ENCODE peak calls at places on chromosome 22, in nine cellular contexts. O, V, J, U, I, L, Q, H and Z are unnamed samples.

GRCh38 chr22:24436553-24436952 is 9.2 kb downstream of the ADORA2A start:
- DNase-seq in I (no peak), Q (no peak), H (no peak), V (no peak), J (no peak), L (no peak), O (no peak), U (peak), Z (no peak)

GRCh38 chr22:37632174-37633081 is 7.0 kb upstream of the SH3BP1 start:
- DNase-seq in Q (no peak), J (no peak), I (no peak), U (no peak), V (no peak), H (no peak), O (no peak), L (no peak), Z (no peak)

GRCh38 chr22:41048791-41049717 is 43.3 kb upstream of the EP300 start:
- DNase-seq in L (peak), V (no peak), H (peak), U (peak), I (no peak), Q (peak), O (peak), J (no peak), Z (peak)

GRCh38 chr22:40651057-40651456 is 14.5 kb upstream of the MRTFA start:
- DNase-seq in O (no peak), Q (no peak), I (no peak), U (no peak), J (no peak), H (no peak), L (no peak), V (no peak), Z (no peak)

GRCh38 chr22:41526226-41526531 is 18.1 kb downstream of the POLR3H start:
- DNase-seq in L (no peak), O (no peak), V (no peak), H (no peak), J (no peak), U (no peak), I (no peak), Q (no peak), Z (no peak)

GRCh38 chr22:38104084-38104483 is 6.4 kb downstream of the BAIAP2L2 start:
- DNase-seq in H (no peak), O (peak), I (no peak), V (no peak), U (no peak), L (no peak), Q (no peak), J (peak), Z (no peak)

GRCh38 chr22:28419916-28420315 is 259.7 kb downstream of the TTC28 start:
- DNase-seq in Q (no peak), V (no peak), L (no peak), J (no peak), H (no peak), U (no peak), O (no peak), I (no peak), Z (no peak)

GRCh38 chr22:25702046-25702445 is 39.9 kb upstream of the MYO18B start:
- DNase-seq in O (no peak), Q (no peak), I (peak), U (no peak), H (no peak), V (no peak), L (peak), J (no peak), Z (no peak)

GRCh38 chr22:49107561-49107960 is 720.1 kb downstream of the BRD1 start:
- DNase-seq in L (no peak), U (peak), H (no peak), O (no peak), Q (no peak), I (no peak), J (no peak), V (no peak), Z (no peak)

GRCh38 chr22:49185312-49185969 is 642.2 kb downstream of the BRD1 start:
- DNase-seq in I (no peak), H (no peak), V (no peak), Q (no peak), U (no peak), L (no peak), O (no peak), J (no peak), Z (no peak)

GRCh38 chr22:41758231-41758630 is 42.2 kb upstream of the CCDC134 start:
- DNase-seq in U (no peak), V (no peak), I (no peak), J (no peak), L (no peak), O (no peak), H (no peak), Q (no peak), Z (no peak)

GRCh38 chr22:24707477-24707816 is 67.1 kb downstream of the PIWIL3 start:
- DNase-seq in I (no peak), U (no peak), H (no peak), V (no peak), J (no peak), Q (no peak), L (no peak), O (peak), Z (no peak)

GRCh38 chr22:40808018-40808841 is 10.9 kb downstream of the SLC25A17 start:
- DNase-seq in L (peak), O (no peak), I (no peak), Q (no peak), J (no peak), V (no peak), U (no peak), H (no peak), Z (no peak)

GRCh38 chr22:27774200-27774599 is 27.4 kb downstream of the MN1 start:
- DNase-seq in O (no peak), I (no peak), H (no peak), Q (no peak), J (no peak), U (no peak), L (no peak), V (no peak), Z (no peak)

GRCh38 chr22:50595189-50595588 is 5.4 kb upstream of the MAPK8IP2 start:
- DNase-seq in V (no peak), O (no peak), J (no peak), Q (no peak), I (no peak), U (no peak), L (no peak), H (no peak), Z (no peak)

GRCh38 chr22:27654536-27655445 is 146.8 kb downstream of the MN1 start:
- DNase-seq in O (peak), V (no peak), Q (no peak), H (peak), I (no peak), J (no peak), U (no peak), L (peak), Z (no peak)

GRCh38 chr22:36807627-36808026 is 9.2 kb downstream of the PVALB start:
- DNase-seq in J (no peak), L (no peak), V (no peak), Q (no peak), I (no peak), H (no peak), U (no peak), O (peak), Z (no peak)

GRCh38 chr22:32020117-32020516 is 22.9 kb upstream of the SLC5A1 start:
- DNase-seq in H (no peak), J (no peak), Q (no peak), U (no peak), I (peak), V (no peak), L (peak), O (no peak), Z (no peak)

GRCh38 chr22:19325296-19325950 is 33.9 kb upstream of the CLTCL1 start:
- DNase-seq in I (peak), H (no peak), O (no peak), J (no peak), Q (no peak), U (no peak), V (no peak), L (peak), Z (no peak)

GRCh38 chr22:20575724-20576444 is 68.5 kb downstream of the MED15 start:
- DNase-seq in J (no peak), I (no peak), L (no peak), Q (no peak), O (no peak), V (no peak), H (no peak), U (no peak), Z (no peak)

GRCh38 chr22:22050141-22050775 is 67.7 kb upstream of the TOP3B start:
- DNase-seq in H (no peak), L (no peak), J (no peak), U (no peak), V (no peak), Q (no peak), I (no peak), O (no peak), Z (no peak)
- TF ChIP-seq CTCF in H (no peak), L (no peak), J (no peak), U (no peak), V (no peak), Q (no peak), I (no peak), O (no peak), Z (no peak)

GRCh38 chr22:30344447-30345200 is 12.1 kb downstream of the SF3A1 start:
- DNase-seq in H (no peak), J (no peak), V (no peak), U (no peak), I (no peak), Q (no peak), O (no peak), L (no peak), Z (no peak)

GRCh38 chr22:30347255-30347892 is 9.3 kb downstream of the SF3A1 start:
- DNase-seq in Q (no peak), H (no peak), L (no peak), U (no peak), J (no peak), O (no peak), I (no peak), V (no peak), Z (no peak)

GRCh38 chr22:30351226-30351625 is 5.5 kb downstream of the SF3A1 start:
- DNase-seq in J (no peak), L (peak), Q (no peak), V (no peak), O (no peak), I (no peak), H (no peak), U (no peak), Z (no peak)

GRCh38 chr22:30348395-30348794 is 8.3 kb downstream of the SF3A1 start:
- DNase-seq in L (no peak), I (no peak), J (no peak), Q (no peak), H (no peak), U (no peak), V (no peak), O (no peak), Z (no peak)

GRCh38 chr22:30348837-30349236 is 7.9 kb downstream of the SF3A1 start:
- DNase-seq in L (peak), V (no peak), Q (no peak), O (no peak), I (no peak), J (no peak), U (no peak), H (no peak), Z (no peak)
- H3K27ac ChIP-seq in L (no peak), V (no peak), Q (no peak), O (no peak), I (no peak), J (no peak), U (peak), H (no peak), Z (no peak)

GRCh38 chr22:22125579-22126468 is 118.8 kb upstream of the VPREB1 start:
- DNase-seq in H (no peak), J (no peak), V (no peak), O (no peak), U (no peak), Q (no peak), L (no peak), I (no peak), Z (no peak)
- TF ChIP-seq CTCF in H (no peak), J (no peak), V (no peak), O (no peak), U (no peak), Q (no peak), L (no peak), I (no peak), Z (no peak)

DNA sequence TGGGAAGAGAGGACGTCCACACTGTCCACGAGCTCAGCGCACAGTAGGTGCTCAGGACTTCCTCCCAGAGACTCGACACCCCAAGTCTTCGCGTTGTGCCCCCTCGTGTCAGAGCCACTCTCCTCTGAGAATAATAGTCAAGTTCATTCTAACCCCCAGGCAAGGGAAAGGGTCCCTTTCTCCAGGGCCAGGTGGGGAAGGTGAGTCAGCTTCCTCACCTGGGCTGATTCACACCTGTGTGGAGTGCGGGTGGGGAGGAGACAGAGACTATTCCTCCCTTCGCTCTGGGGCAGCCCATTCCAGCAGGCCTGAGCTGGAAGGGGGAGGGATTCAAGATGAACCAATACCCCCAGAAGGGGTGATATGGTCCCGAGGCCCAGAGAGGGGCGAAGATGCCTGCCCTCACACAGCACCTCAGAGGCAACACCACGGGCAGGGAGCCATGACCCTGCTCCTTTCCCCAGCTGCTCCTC is 29.1 kb downstream of the RPL3 start:
- DNase-seq in L (no peak), U (no peak), H (no peak), I (peak), Q (no peak), V (no peak), J (no peak), O (no peak), Z (no peak)
- H3K27ac ChIP-seq in L (no peak), U (no peak), H (peak), I (peak), Q (no peak), V (no peak), J (peak), O (no peak), Z (no peak)

GRCh38 chr22:35766654-35767580 is 49.2 kb downstream of the APOL5 start:
- DNase-seq in I (no peak), Q (no peak), U (no peak), L (peak), V (no peak), O (peak), H (no peak), J (no peak), Z (no peak)

GRCh38 chr22:35756722-35757121 is 39.0 kb downstream of the APOL5 start:
- DNase-seq in V (no peak), L (no peak), Q (no peak), O (no peak), I (no peak), U (no peak), H (no peak), J (no peak), Z (no peak)

GRCh38 chr22:35758394-35758793 is 40.7 kb downstream of the APOL5 start:
- DNase-seq in V (no peak), J (no peak), U (no peak), L (no peak), H (no peak), I (no peak), Q (no peak), O (no peak), Z (no peak)

GRCh38 chr22:35761037-35761436 is 43.4 kb downstream of the APOL5 start:
- DNase-seq in U (no peak), I (no peak), O (peak), V (no peak), H (no peak), Q (no peak), J (peak), L (peak), Z (no peak)
- TF ChIP-seq CTCF in U (peak), I (peak), O (peak), V (no peak), H (no peak), Q (peak), J (peak), L (peak), Z (peak)

GRCh38 chr22:30253205-30253852 is 6.8 kb upstream of the LIF start:
- DNase-seq in H (peak), J (peak), Q (peak), U (peak), V (no peak), I (no peak), O (no peak), L (peak), Z (peak)
- H3K27ac ChIP-seq in H (peak), J (peak), Q (peak), U (peak), V (no peak), I (no peak), O (no peak), L (peak), Z (peak)

DNA sequence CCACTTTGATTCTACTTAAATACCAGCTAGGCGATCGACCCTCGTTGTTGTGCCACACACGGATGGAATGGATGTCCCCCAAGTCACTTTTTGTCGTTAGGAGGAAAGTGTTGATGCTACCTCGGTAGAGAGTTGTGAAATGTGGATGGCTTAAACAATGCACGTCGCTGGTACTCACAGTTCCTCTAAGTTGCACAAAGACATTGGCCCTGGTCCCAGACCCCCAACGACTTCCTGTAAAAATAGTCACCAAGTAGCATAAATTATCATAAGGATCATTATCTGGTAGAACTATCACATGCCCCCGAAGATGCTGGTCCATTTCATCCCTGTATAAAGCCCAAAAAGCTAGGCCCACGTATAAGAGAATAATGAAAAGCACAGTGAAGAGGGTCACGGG is 3.8 kb downstream of the PKDREJ start:
- DNase-seq in U (no peak), L (no peak), O (no peak), H (peak), Q (no peak), V (no peak), J (no peak), I (no peak), Z (no peak)
- TF ChIP-seq CTCF in U (no peak), L (no peak), O (no peak), H (no peak), Q (no peak), V (no peak), J (no peak), I (no peak), Z (no peak)

GRCh38 chr22:42892571-42893316 is 35.7 kb upstream of the ARFGAP3 start:
- DNase-seq in L (no peak), J (no peak), H (peak), V (no peak), I (no peak), Q (no peak), O (no peak), U (no peak), Z (no peak)
- H3K27ac ChIP-seq in L (no peak), J (no peak), H (peak), V (no peak), I (peak), Q (peak), O (no peak), U (peak), Z (no peak)

DNA sequence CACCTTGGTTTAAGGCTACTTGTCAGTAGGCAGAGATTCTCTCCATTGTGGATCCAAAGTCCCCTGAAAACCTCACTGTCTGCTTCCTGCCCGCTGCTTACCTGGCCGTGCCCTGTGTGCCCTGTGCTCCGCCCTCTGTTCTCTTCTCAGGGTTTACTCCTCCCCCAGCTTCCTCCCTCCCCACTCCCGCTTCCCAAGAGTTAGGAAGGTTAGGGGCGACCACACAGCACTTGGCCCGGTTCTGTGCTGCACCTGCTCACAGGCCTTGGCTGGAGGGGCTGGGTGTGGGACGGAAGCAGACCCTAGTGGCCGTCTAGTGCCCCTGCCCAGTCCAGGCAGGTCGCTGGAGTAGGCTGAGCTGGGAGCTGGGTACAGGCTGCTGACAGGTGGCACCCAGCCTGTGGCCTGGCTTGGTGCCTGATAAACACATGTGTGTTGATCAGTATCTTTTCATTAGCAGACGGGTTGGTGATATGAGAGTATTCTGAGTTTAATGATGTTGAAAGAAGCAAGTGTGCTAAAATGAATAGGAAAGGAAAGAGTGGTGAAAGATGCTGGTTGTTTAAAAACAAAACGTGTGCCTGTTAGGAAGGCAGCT is 40.5 kb downstream of the GRAMD4 start:
- DNase-seq in Q (no peak), L (no peak), H (peak), J (no peak), I (no peak), U (no peak), V (no peak), O (peak), Z (no peak)
- TF ChIP-seq CTCF in Q (no peak), L (no peak), H (peak), J (no peak), I (no peak), U (no peak), V (no peak), O (peak), Z (no peak)